ENCODE peak calls at places on chromosome 6, in eight cellular contexts. One of them, this sample, is unnamed.

GRCh38 chr6:22413681-22414305 is 117.0 kb upstream of the PRL start:
- DNase-seq in OCI-LY7: no peak
- DNase-seq in dorsolateral prefrontal cortex: no peak
- DNase-seq in WTC11: no peak
- DNase-seq in sigmoid colon: no peak
- DNase-seq in thoracic aorta: no peak
- DNase-seq in HFF-Myc: no peak
- DNase-seq in cardiac muscle cell: no peak
- DNase-seq in this sample: peak

GRCh38 chr6:101146389-101146788 is 247.1 kb upstream of the GRIK2 start:
- DNase-seq in OCI-LY7: no peak
- DNase-seq in dorsolateral prefrontal cortex: no peak
- DNase-seq in WTC11: no peak
- DNase-seq in sigmoid colon: no peak
- DNase-seq in thoracic aorta: no peak
- DNase-seq in HFF-Myc: no peak
- DNase-seq in cardiac muscle cell: no peak
- DNase-seq in this sample: no peak

GRCh38 chr6:56765494-56765893 is 122.8 kb upstream of the DST start:
- DNase-seq in OCI-LY7: no peak
- DNase-seq in dorsolateral prefrontal cortex: no peak
- DNase-seq in WTC11: no peak
- DNase-seq in sigmoid colon: no peak
- DNase-seq in thoracic aorta: no peak
- DNase-seq in HFF-Myc: no peak
- DNase-seq in cardiac muscle cell: no peak
- DNase-seq in this sample: no peak

GRCh38 chr6:152701081-152701862 is 3.6 kb downstream of the MYCT1 start:
- DNase-seq in OCI-LY7: peak
- DNase-seq in dorsolateral prefrontal cortex: no peak
- DNase-seq in WTC11: no peak
- DNase-seq in sigmoid colon: no peak
- DNase-seq in thoracic aorta: no peak
- DNase-seq in HFF-Myc: no peak
- DNase-seq in cardiac muscle cell: peak
- DNase-seq in this sample: no peak

GRCh38 chr6:26044140-26045045 is 42.8 kb upstream of the HFE start:
- DNase-seq in OCI-LY7: peak
- DNase-seq in dorsolateral prefrontal cortex: no peak
- DNase-seq in WTC11: no peak
- DNase-seq in sigmoid colon: peak
- DNase-seq in thoracic aorta: no peak
- DNase-seq in HFF-Myc: no peak
- DNase-seq in cardiac muscle cell: no peak
- DNase-seq in this sample: no peak

GRCh38 chr6:3660473-3660872 is 91.0 kb downstream of the PXDC1 start:
- DNase-seq in OCI-LY7: no peak
- DNase-seq in dorsolateral prefrontal cortex: no peak
- DNase-seq in WTC11: no peak
- DNase-seq in sigmoid colon: no peak
- DNase-seq in thoracic aorta: no peak
- DNase-seq in HFF-Myc: no peak
- DNase-seq in cardiac muscle cell: no peak
- DNase-seq in this sample: no peak

GRCh38 chr6:14316911-14317535 is 199.5 kb downstream of the CD83 start:
- DNase-seq in OCI-LY7: peak
- DNase-seq in dorsolateral prefrontal cortex: no peak
- DNase-seq in WTC11: peak
- DNase-seq in sigmoid colon: no peak
- DNase-seq in thoracic aorta: no peak
- DNase-seq in HFF-Myc: no peak
- DNase-seq in cardiac muscle cell: no peak
- DNase-seq in this sample: no peak

GRCh38 chr6:37967651-37968050 is 148.1 kb downstream of the ZFAND3 start:
- DNase-seq in OCI-LY7: no peak
- DNase-seq in dorsolateral prefrontal cortex: no peak
- DNase-seq in WTC11: no peak
- DNase-seq in sigmoid colon: no peak
- DNase-seq in thoracic aorta: no peak
- DNase-seq in HFF-Myc: no peak
- DNase-seq in cardiac muscle cell: no peak
- DNase-seq in this sample: no peak

GRCh38 chr6:15504040-15504491 is 158.8 kb downstream of the DTNBP1 start:
- DNase-seq in OCI-LY7: no peak
- DNase-seq in dorsolateral prefrontal cortex: peak
- DNase-seq in WTC11: no peak
- DNase-seq in sigmoid colon: peak
- DNase-seq in thoracic aorta: no peak
- DNase-seq in HFF-Myc: no peak
- DNase-seq in cardiac muscle cell: no peak
- DNase-seq in this sample: no peak

GRCh38 chr6:149855040-149855654 is 9.0 kb downstream of the LRP11 start:
- DNase-seq in OCI-LY7: no peak
- DNase-seq in dorsolateral prefrontal cortex: no peak
- DNase-seq in WTC11: no peak
- DNase-seq in sigmoid colon: no peak
- DNase-seq in thoracic aorta: no peak
- DNase-seq in HFF-Myc: no peak
- DNase-seq in cardiac muscle cell: peak
- DNase-seq in this sample: no peak

GRCh38 chr6:67952121-67952520 is 683.0 kb upstream of the ADGRB3 start:
- DNase-seq in OCI-LY7: no peak
- DNase-seq in dorsolateral prefrontal cortex: no peak
- DNase-seq in WTC11: no peak
- DNase-seq in sigmoid colon: no peak
- DNase-seq in thoracic aorta: no peak
- DNase-seq in HFF-Myc: no peak
- DNase-seq in cardiac muscle cell: no peak
- DNase-seq in this sample: no peak

GRCh38 chr6:90003941-90004340 is 109.7 kb downstream of the GJA10 start:
- DNase-seq in OCI-LY7: no peak
- DNase-seq in dorsolateral prefrontal cortex: no peak
- DNase-seq in WTC11: no peak
- DNase-seq in sigmoid colon: no peak
- DNase-seq in thoracic aorta: no peak
- DNase-seq in HFF-Myc: no peak
- DNase-seq in cardiac muscle cell: no peak
- DNase-seq in this sample: no peak

GRCh38 chr6:16544521-16544920 is 216.7 kb downstream of the ATXN1 start:
- DNase-seq in OCI-LY7: no peak
- DNase-seq in dorsolateral prefrontal cortex: no peak
- DNase-seq in WTC11: no peak
- DNase-seq in sigmoid colon: no peak
- DNase-seq in thoracic aorta: no peak
- DNase-seq in HFF-Myc: no peak
- DNase-seq in cardiac muscle cell: no peak
- DNase-seq in this sample: no peak

GRCh38 chr6:44235891-44236516 is 10.9 kb upstream of the HSP90AB1 start:
- DNase-seq in OCI-LY7: no peak
- DNase-seq in dorsolateral prefrontal cortex: no peak
- DNase-seq in WTC11: no peak
- DNase-seq in sigmoid colon: no peak
- DNase-seq in thoracic aorta: no peak
- DNase-seq in HFF-Myc: no peak
- DNase-seq in cardiac muscle cell: no peak
- DNase-seq in this sample: no peak

GRCh38 chr6:43911354-43911624 is 141.3 kb downstream of the VEGFA start:
- DNase-seq in OCI-LY7: no peak
- DNase-seq in dorsolateral prefrontal cortex: no peak
- DNase-seq in WTC11: no peak
- DNase-seq in sigmoid colon: no peak
- DNase-seq in thoracic aorta: no peak
- DNase-seq in HFF-Myc: no peak
- DNase-seq in cardiac muscle cell: no peak
- DNase-seq in this sample: no peak

GRCh38 chr6:106085687-106085983 is 501 bp upstream of the PRDM1 start:
- DNase-seq in OCI-LY7: no peak
- DNase-seq in dorsolateral prefrontal cortex: no peak
- DNase-seq in WTC11: no peak
- DNase-seq in sigmoid colon: no peak
- DNase-seq in thoracic aorta: no peak
- DNase-seq in HFF-Myc: no peak
- DNase-seq in cardiac muscle cell: no peak
- DNase-seq in this sample: no peak

GRCh38 chr6:106092279-106092678 is 6.1 kb downstream of the PRDM1 start:
- DNase-seq in OCI-LY7: no peak
- DNase-seq in dorsolateral prefrontal cortex: no peak
- DNase-seq in WTC11: no peak
- DNase-seq in sigmoid colon: no peak
- DNase-seq in thoracic aorta: no peak
- DNase-seq in HFF-Myc: no peak
- DNase-seq in cardiac muscle cell: peak
- DNase-seq in this sample: no peak

GRCh38 chr6:106085984-106086832 is at the start of gene PRDM1:
- DNase-seq in OCI-LY7: peak
- DNase-seq in dorsolateral prefrontal cortex: peak
- DNase-seq in WTC11: peak
- DNase-seq in sigmoid colon: peak
- DNase-seq in thoracic aorta: no peak
- DNase-seq in HFF-Myc: peak
- DNase-seq in cardiac muscle cell: peak
- DNase-seq in this sample: no peak

GRCh38 chr6:106087548-106088325 is 1.6 kb downstream of the PRDM1 start:
- DNase-seq in OCI-LY7: no peak
- DNase-seq in dorsolateral prefrontal cortex: no peak
- DNase-seq in WTC11: no peak
- DNase-seq in sigmoid colon: no peak
- DNase-seq in thoracic aorta: no peak
- DNase-seq in HFF-Myc: no peak
- DNase-seq in cardiac muscle cell: peak
- DNase-seq in this sample: no peak

GRCh38 chr6:106089981-106090380 is 3.8 kb downstream of the PRDM1 start:
- DNase-seq in OCI-LY7: peak
- DNase-seq in dorsolateral prefrontal cortex: no peak
- DNase-seq in WTC11: no peak
- DNase-seq in sigmoid colon: no peak
- DNase-seq in thoracic aorta: no peak
- DNase-seq in HFF-Myc: no peak
- DNase-seq in cardiac muscle cell: no peak
- DNase-seq in this sample: no peak
- TF ChIP-seq CTCF in OCI-LY7: peak
- TF ChIP-seq CTCF in dorsolateral prefrontal cortex: no peak
- TF ChIP-seq CTCF in WTC11: no peak
- TF ChIP-seq CTCF in sigmoid colon: no peak
- TF ChIP-seq CTCF in thoracic aorta: no peak
- TF ChIP-seq CTCF in HFF-Myc: peak
- TF ChIP-seq CTCF in cardiac muscle cell: no peak
- TF ChIP-seq CTCF in this sample: peak

DNA sequence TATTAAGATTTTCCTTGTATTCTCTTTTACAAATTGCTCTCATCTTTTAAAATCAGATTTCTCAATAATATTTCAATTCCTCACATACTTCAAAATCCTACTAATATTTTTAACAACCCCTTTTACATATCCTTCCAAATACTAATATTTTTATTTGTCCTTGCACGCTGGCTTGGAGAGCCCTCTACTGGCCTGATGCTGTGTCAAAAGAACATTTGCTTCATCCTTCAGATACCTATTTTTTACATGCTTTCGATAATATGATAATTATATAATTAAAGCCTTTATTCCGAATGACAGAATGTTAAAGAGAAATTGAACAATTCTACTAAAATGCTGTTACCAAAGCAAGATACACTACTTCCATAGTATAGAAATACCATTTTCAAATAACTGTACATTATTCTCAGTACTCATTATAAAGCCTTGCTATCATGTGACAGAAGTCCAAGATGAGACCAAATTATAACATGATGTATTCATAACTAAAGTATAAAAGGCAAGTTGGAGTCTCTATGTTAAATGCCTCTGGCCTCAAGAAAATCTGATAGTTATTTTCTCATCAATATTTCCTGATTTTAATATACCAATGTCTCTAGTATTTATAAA is 39.0 kb upstream of the PLN start:
- DNase-seq in OCI-LY7: peak
- DNase-seq in dorsolateral prefrontal cortex: peak
- DNase-seq in WTC11: no peak
- DNase-seq in sigmoid colon: no peak
- DNase-seq in thoracic aorta: no peak
- DNase-seq in HFF-Myc: no peak
- DNase-seq in cardiac muscle cell: peak
- DNase-seq in this sample: no peak
- TF ChIP-seq CTCF in OCI-LY7: peak
- TF ChIP-seq CTCF in dorsolateral prefrontal cortex: peak
- TF ChIP-seq CTCF in WTC11: no peak
- TF ChIP-seq CTCF in sigmoid colon: peak
- TF ChIP-seq CTCF in thoracic aorta: peak
- TF ChIP-seq CTCF in HFF-Myc: peak
- TF ChIP-seq CTCF in cardiac muscle cell: peak
- TF ChIP-seq CTCF in this sample: peak

DNA sequence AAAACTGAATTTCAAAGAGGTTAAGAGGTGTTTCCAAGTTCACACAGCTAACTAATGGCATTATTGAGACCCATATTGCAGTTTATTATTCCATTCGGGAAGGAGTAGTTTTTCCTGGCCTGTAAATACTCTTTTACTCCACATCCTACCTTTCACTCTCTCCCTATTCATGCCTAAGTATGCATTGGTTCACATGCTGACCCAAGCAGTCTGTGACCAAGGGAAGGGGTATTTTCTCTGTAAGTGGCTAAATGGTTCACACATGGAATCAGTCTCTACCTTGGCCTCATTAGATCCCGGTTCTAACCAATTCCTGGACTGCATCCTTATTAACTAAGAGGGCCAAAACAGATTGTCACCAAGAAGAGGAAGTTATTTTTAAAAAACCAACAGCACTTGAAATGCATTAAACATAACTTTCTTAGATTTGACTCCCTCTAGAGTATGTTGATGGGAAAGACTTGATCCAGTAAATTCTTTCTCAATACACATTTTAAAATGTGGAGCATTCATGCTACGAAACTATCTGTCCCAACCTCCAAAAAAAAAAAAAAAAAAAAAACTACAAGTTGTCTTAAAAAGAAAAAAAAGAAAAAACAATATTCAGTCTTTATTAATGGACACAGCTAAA is 17.8 kb upstream of the RSPO3 start:
- DNase-seq in OCI-LY7: no peak
- DNase-seq in dorsolateral prefrontal cortex: no peak
- DNase-seq in WTC11: no peak
- DNase-seq in sigmoid colon: no peak
- DNase-seq in thoracic aorta: no peak
- DNase-seq in HFF-Myc: no peak
- DNase-seq in cardiac muscle cell: no peak
- DNase-seq in this sample: no peak
- TF ChIP-seq CTCF in OCI-LY7: peak
- TF ChIP-seq CTCF in dorsolateral prefrontal cortex: peak
- TF ChIP-seq CTCF in WTC11: no peak
- TF ChIP-seq CTCF in sigmoid colon: no peak
- TF ChIP-seq CTCF in thoracic aorta: no peak
- TF ChIP-seq CTCF in HFF-Myc: no peak
- TF ChIP-seq CTCF in cardiac muscle cell: peak
- TF ChIP-seq CTCF in this sample: peak

DNA sequence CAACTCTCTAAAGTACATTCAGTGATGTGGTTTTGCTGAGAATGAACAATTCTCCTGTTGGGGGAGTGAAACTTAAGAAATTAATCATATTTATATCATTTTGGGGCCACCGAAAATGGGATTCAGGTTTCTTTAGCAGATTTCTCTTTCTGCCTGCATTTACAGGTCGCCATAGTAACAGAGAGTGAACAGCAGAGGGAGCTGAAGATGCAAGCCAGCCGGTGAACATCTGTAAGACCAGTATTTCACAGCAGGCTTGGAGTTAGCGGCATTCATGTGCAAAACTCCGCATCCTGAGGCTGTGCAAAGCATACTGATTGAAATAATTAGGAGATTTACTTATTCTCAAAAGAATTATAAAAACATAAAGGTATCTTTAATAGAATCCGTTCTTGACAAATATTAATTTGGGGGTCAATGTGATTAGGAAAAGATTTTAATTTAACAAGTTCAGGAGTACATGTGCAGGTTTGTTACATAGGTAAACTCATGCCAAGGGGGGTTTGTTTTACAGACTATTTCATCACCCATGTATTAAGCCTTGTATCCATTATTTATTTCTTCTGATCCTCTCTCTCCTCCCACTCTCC is 17.9 kb upstream of the HSF2 start:
- DNase-seq in OCI-LY7: peak
- DNase-seq in dorsolateral prefrontal cortex: peak
- DNase-seq in WTC11: peak
- DNase-seq in sigmoid colon: peak
- DNase-seq in thoracic aorta: no peak
- DNase-seq in HFF-Myc: peak
- DNase-seq in cardiac muscle cell: peak
- DNase-seq in this sample: peak
- TF ChIP-seq CTCF in OCI-LY7: peak
- TF ChIP-seq CTCF in dorsolateral prefrontal cortex: peak
- TF ChIP-seq CTCF in WTC11: peak
- TF ChIP-seq CTCF in sigmoid colon: peak
- TF ChIP-seq CTCF in thoracic aorta: peak
- TF ChIP-seq CTCF in HFF-Myc: peak
- TF ChIP-seq CTCF in cardiac muscle cell: peak
- TF ChIP-seq CTCF in this sample: peak